ENCODE peak calls at places on chromosomes 16 and 17, in five cellular contexts. R is colonic mucosa, S is psoas muscle, H is thoracic aorta, B is cardiac muscle cell. T is an unnamed sample.

GRCh38 chr16:12819126-12820117 is 15.7 kb upstream of the CPPED1 start:
- DNase-seq in S (peak), H (no peak), B (peak), R (peak), T (peak)

GRCh38 chr17:77450742-77451270 is 310.0 kb downstream of the SEC14L1 start:
- DNase-seq in R (no peak), B (no peak), S (no peak), H (no peak), T (no peak)

GRCh38 chr17:40224707-40225092 is 5.6 kb downstream of the WIPF2 start:
- DNase-seq in B (peak), S (no peak), H (peak), R (peak), T (no peak)

GRCh38 chr17:27540300-27541105 is 84.3 kb downstream of the KSR1 start:
- DNase-seq in S (peak), H (peak), B (peak), R (peak), T (peak)

GRCh38 chr16:11280616-11281522 is at the start of gene PRM1:
- DNase-seq in B (no peak), S (peak), R (no peak), H (no peak), T (no peak)

GRCh38 chr17:17937450-17937849 is 34.8 kb downstream of the TOM1L2 start:
- DNase-seq in B (no peak), R (no peak), S (no peak), H (no peak), T (no peak)

GRCh38 chr16:87821346-87822001 is 47.8 kb downstream of the SLC7A5 start:
- DNase-seq in B (no peak), H (no peak), S (no peak), R (no peak), T (no peak)

GRCh38 chr17:11880714-11881113 is 116.6 kb downstream of the ZNF18 start:
- DNase-seq in S (no peak), R (peak), B (peak), H (no peak), T (peak)

GRCh38 chr17:39921323-39921722 is 2.9 kb upstream of the GSDMB start:
- DNase-seq in S (no peak), H (no peak), R (no peak), B (no peak), T (no peak)

GRCh38 chr17:7383742-7384488 is 3.0 kb downstream of the TNK1 start:
- DNase-seq in R (no peak), B (peak), S (peak), H (no peak), T (no peak)

GRCh38 chr17:2707721-2708584 is 3.6 kb downstream of the CLUH start:
- DNase-seq in S (peak), R (no peak), B (no peak), H (no peak), T (no peak)

GRCh38 chr17:72223816-72224215 is 103.0 kb downstream of the SOX9 start:
- DNase-seq in H (no peak), R (no peak), S (no peak), B (no peak), T (no peak)

GRCh38 chr16:85862476-85863383 is 36.2 kb upstream of the IRF8 start:
- DNase-seq in S (no peak), B (no peak), R (peak), H (no peak), T (no peak)

GRCh38 chr17:62737513-62737912 is 70.6 kb downstream of the MARCHF10 start:
- DNase-seq in R (no peak), S (no peak), B (no peak), H (no peak), T (no peak)
- H3K27ac ChIP-seq in R (no peak), S (no peak), B (no peak), H (no peak), T (no peak)

GRCh38 chr16:57058291-57058861 is 34.0 kb upstream of the CPNE2 start:
- DNase-seq in R (no peak), S (no peak), B (no peak), H (no peak), T (no peak)

GRCh38 chr16:57060323-57061083 is 31.9 kb upstream of the CPNE2 start:
- DNase-seq in H (no peak), R (no peak), S (no peak), B (peak), T (no peak)

GRCh38 chr16:57064995-57065394 is 27.4 kb upstream of the CPNE2 start:
- DNase-seq in R (no peak), S (no peak), B (no peak), H (no peak), T (no peak)

GRCh38 chr16:57062329-57062728 is 30.1 kb upstream of the CPNE2 start:
- DNase-seq in B (no peak), S (no peak), H (no peak), R (no peak), T (no peak)

GRCh38 chr16:57061084-57061905 is 31.1 kb upstream of the CPNE2 start:
- DNase-seq in R (no peak), S (peak), H (peak), B (peak), T (peak)
- H3K27ac ChIP-seq in R (no peak), S (peak), H (peak), B (no peak), T (peak)

DNA sequence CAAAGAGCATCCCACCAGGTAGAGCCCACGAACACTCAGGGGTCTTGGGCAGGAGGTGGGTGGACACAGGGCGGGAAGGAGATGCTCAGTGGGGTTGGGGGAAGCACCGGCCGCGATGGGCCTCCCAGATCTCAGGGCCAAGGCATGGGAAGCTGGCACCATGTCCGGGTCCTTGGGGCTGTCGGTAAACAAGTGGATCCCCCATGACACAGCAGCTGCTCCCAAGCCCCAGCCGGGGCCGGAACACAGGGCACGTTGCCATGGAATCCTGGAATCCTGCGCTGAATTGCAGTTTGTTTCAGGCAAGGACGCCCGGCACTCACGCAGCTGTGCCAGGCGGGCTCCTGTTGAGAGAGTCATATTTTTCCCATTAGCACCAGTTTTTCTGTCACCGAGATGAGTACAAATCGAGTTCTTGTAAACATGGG is 23.0 kb upstream of the CHMP6 start:
- DNase-seq in S (peak), R (no peak), B (peak), H (no peak), T (no peak)
- H3K27ac ChIP-seq in S (no peak), R (no peak), B (no peak), H (peak), T (no peak)

DNA sequence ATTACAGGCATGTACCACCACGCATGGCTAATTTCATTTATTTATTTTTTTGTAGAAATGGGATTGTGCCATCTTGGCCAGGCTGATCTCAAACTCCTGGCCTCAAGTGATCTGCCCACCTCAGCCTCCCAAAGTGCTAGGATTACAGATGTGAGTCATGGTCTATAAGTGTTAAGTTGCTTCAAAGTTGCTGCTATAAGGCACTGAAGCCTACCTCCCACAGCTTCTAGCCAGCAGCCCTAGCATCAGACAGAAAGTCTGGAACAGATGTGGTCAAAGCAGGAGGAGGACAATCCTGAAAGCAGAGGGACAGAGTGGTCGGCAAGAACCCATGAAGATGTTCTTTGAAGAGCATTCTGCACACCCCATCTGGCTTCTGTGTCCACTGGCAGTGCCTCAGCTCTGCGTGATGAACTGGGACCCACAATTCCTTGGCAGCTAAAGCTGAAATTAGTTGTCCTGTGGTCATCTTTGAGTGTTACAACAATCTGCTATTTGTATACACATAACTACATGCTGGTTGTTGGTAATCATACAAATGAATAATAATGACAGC is 11.2 kb downstream of the MAP3K14 start:
- DNase-seq in H (no peak), B (peak), S (no peak), R (no peak), T (no peak)
- H3K27ac ChIP-seq in H (no peak), B (no peak), S (peak), R (peak), T (peak)

GRCh38 chr16:72876981-72877373 is 171.0 kb downstream of the ZFHX3 start:
- DNase-seq in H (no peak), B (peak), R (no peak), S (no peak), T (no peak)
- H3K27ac ChIP-seq in H (peak), B (no peak), R (no peak), S (peak), T (no peak)

DNA sequence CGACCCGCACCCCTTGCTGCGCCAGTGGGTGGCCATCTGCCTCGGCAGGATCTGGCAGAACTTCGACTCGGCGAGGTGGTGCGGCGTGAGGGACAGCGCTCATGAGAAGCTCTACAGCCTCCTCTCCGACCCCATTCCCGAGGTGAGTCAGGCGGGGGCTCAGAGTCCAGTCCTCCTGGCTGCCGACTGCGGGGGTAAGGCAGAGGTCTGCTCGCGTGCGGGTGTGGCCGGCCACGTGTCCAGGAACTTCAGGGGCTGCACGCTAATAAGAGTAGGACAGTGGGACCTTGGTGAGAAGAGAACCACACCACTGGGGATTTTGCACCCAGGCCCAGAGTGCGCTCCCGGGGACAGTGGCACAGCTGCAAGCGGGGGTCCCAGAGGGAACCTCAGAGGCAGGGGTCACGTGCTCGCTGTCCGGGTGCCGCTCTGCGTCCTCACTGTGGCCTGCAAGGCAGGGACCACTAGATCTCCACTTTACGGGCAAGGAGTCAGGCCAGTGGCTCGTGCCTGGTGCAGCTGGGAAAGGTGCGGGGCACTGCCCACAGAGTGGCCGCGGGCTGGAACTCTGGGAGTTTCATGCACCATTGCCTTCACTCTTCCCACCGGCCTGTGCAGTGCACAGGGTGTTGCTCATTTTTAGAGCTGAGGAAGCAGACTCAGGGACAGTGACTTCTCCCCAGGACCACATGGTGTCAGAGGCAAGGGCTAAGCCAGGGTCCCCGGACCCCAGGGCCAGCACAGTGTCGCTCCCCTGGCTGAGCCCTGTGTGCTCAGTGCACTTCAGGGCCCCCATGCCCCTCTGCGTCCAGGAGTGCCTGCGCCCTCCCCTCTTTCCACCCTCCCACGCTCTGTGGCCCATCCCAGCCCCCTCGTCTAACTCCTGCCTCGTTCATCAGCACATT is 107.6 kb upstream of the CHMP6 start:
- DNase-seq in R (no peak), B (no peak), S (peak), H (no peak), T (no peak)
- H3K27ac ChIP-seq in R (no peak), B (no peak), S (no peak), H (no peak), T (no peak)

GRCh38 chr17:64262422-64263260 is at the start of gene TEX2:
- DNase-seq in B (peak), R (peak), S (peak), H (no peak), T (peak)

GRCh38 chr17:64259436-64259835 is 3.6 kb downstream of the TEX2 start:
- DNase-seq in B (no peak), S (no peak), H (no peak), R (no peak), T (no peak)

GRCh38 chr17:64261422-64262124 is 1.5 kb downstream of the TEX2 start:
- DNase-seq in B (no peak), R (no peak), S (no peak), H (no peak), T (no peak)

GRCh38 chr17:64262125-64262421 is 987 bp downstream of the TEX2 start:
- DNase-seq in H (no peak), S (no peak), R (no peak), B (no peak), T (no peak)

DNA sequence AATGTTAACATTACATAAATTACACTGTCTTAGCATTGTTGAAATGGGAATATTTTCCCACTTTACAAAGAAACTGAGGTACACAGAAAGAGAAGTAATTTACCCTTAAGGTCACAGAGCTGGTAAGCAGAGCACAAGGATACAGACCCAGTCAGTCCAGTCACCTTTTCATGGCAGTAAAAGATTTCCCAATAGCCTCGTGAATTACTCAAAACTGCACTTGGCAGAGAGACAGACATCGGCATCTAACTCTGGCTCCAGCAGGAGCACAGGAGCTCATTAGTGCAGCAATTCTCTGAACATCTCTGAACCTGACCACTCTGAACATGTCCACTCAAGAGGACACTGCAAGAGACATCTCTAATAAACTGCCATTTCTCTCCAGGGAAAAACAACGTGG is 3.1 kb downstream of the TEX2 start:
- DNase-seq in R (peak), S (no peak), B (peak), H (no peak), T (no peak)
- H3K27ac ChIP-seq in R (no peak), S (peak), B (no peak), H (no peak), T (no peak)

GRCh38 chr17:50424246-50425000 is 1.6 kb upstream of the ACSF2 start:
- DNase-seq in H (no peak), B (no peak), S (no peak), R (no peak), T (no peak)
- H3K27ac ChIP-seq in H (no peak), B (peak), S (peak), R (no peak), T (peak)

T was measured in prostate gland.